ENCODE peak calls at places on chromosomes 3 and 15, in four cellular contexts. T, K, V and D are unnamed samples.

GRCh38 chr3:148992027-148992634 is 791 bp downstream of the GYG1 start:
- DNase-seq in V (no peak), T (no peak), K (no peak), D (peak; percentile 53)

GRCh38 chr3:11499144-11499543 is 144.6 kb downstream of the VGLL4 start:
- DNase-seq in K (no peak), V (peak; percentile 98), T (peak; percentile 83), D (no peak)

GRCh38 chr15:56817690-56818089 is 84.4 kb upstream of the ZNF280D start:
- DNase-seq in K (no peak), T (no peak), V (no peak), D (no peak)

GRCh38 chr3:13498354-13499060 is 18.4 kb downstream of the HDAC11 start:
- DNase-seq in K (no peak), V (peak; percentile 20), T (no peak), D (no peak)

GRCh38 chr3:33658971-33659848 is 58.8 kb downstream of the CLASP2 start:
- DNase-seq in K (peak; percentile 82), T (no peak), V (peak; percentile 88), D (peak; percentile 58)

GRCh38 chr3:184143327-184143726 is 8.2 kb downstream of the EIF2B5 start:
- DNase-seq in K (no peak), T (no peak), V (no peak), D (no peak)

GRCh38 chr15:53323197-53323596 is 436.3 kb downstream of the WDR72 start:
- DNase-seq in V (no peak), T (no peak), K (no peak), D (no peak)

GRCh38 chr3:14520149-14520548 is 20.0 kb downstream of the GRIP2 start:
- DNase-seq in K (no peak), V (no peak), T (no peak), D (no peak)

GRCh38 chr15:33022629-33023028 is 171.9 kb downstream of the FMN1 start:
- DNase-seq in V (peak; percentile 70), T (peak; percentile 31), K (no peak), D (no peak)

GRCh38 chr15:59879506-59879905 is 124.6 kb upstream of the FOXB1 start:
- DNase-seq in V (peak; percentile 59), K (no peak), T (peak; percentile 52), D (no peak)

GRCh38 chr3:27914199-27914598 is 192.1 kb upstream of the EOMES start:
- DNase-seq in T (no peak), V (no peak), K (no peak), D (no peak)

GRCh38 chr15:87129916-87130315 is 1050.2 kb downstream of the AGBL1 start:
- DNase-seq in V (no peak), K (no peak), T (no peak), D (no peak)

GRCh38 chr3:106673926-106674569 is 703.2 kb upstream of the CCDC54 start:
- DNase-seq in V (peak; percentile 47), K (no peak), T (no peak), D (no peak)

GRCh38 chr15:85766007-85766831 is 28.5 kb downstream of the KLHL25 start:
- DNase-seq in K (peak; percentile 52), V (no peak), T (no peak), D (no peak)

GRCh38 chr15:69665641-69666091 is 213.0 kb downstream of the RPLP1 start:
- DNase-seq in K (no peak), T (no peak), V (no peak), D (peak; percentile 27)

GRCh38 chr15:43769584-43770228 is 7.1 kb downstream of the ELL3 start:
- DNase-seq in T (no peak), V (peak; percentile 64), K (no peak), D (peak; percentile 59)

GRCh38 chr3:126616931-126617330 is 38.0 kb downstream of the TXNRD3 start:
- DNase-seq in T (no peak), K (no peak), V (peak; percentile 10), D (no peak)

GRCh38 chr3:188309437-188310269 is 155.7 kb downstream of the LPP start:
- DNase-seq in T (no peak), K (no peak), V (no peak), D (peak; percentile 54)

GRCh38 chr3:78868570-78868969 is 899.2 kb downstream of the ROBO1 start:
- DNase-seq in V (no peak), T (no peak), K (no peak), D (no peak)

GRCh38 chr15:100189319-100189718 is 152.5 kb downstream of the ADAMTS17 start:
- DNase-seq in K (no peak), T (no peak), V (no peak), D (no peak)

GRCh38 chr3:78724886-78725285 is 1042.9 kb downstream of the ROBO1 start:
- DNase-seq in V (no peak), K (no peak), T (no peak), D (no peak)

GRCh38 chr3:35383216-35383615 is 256.1 kb upstream of the ARPP21 start:
- DNase-seq in V (no peak), K (no peak), T (no peak), D (no peak)

GRCh38 chr3:63863150-63864007 is at the start of the genes ATXN7 and THOC7:
- DNase-seq in V (peak; percentile 38), K (peak; percentile 94), T (no peak), D (peak; percentile 85)

GRCh38 chr15:41104234-41104633 is 11.8 kb downstream of the INO80 start:
- DNase-seq in K (no peak), T (no peak), V (peak; percentile 79), D (no peak)

GRCh38 chr15:58537480-58537879 is 105.7 kb downstream of the LIPC start:
- DNase-seq in K (no peak), T (no peak), V (no peak), D (no peak)

GRCh38 chr3:149114458-149114857 is 15.0 kb upstream of the HPS3 start:
- DNase-seq in V (no peak), T (no peak), K (no peak), D (no peak)

GRCh38 chr15:68431792-68432401 is at the start of gene ITGA11:
- DNase-seq in K (peak; percentile 82), V (peak; percentile 34), T (no peak), D (peak; percentile 59)

GRCh38 chr3:16987141-16987540 is 102.4 kb downstream of the PLCL2 start:
- DNase-seq in V (no peak), K (no peak), T (no peak), D (no peak)

GRCh38 chr15:67146875-67147381 is 81.5 kb downstream of the SMAD3 start:
- DNase-seq in K (no peak), T (peak; percentile 66), V (peak; percentile 96), D (no peak)

GRCh38 chr15:70033529-70034140 is 64.1 kb downstream of the TLE3 start:
- DNase-seq in V (peak; percentile 62), K (no peak), T (peak; percentile 2), D (no peak)

GRCh38 chr3:9000041-9000440 is 36.8 kb upstream of the RAD18 start:
- DNase-seq in K (no peak), V (no peak), T (no peak), D (no peak)

GRCh38 chr3:8996216-8996615 is 32.9 kb upstream of the RAD18 start:
- DNase-seq in V (no peak), T (no peak), K (no peak), D (no peak)

GRCh38 chr3:8994226-8994625 is 31.0 kb upstream of the RAD18 start:
- DNase-seq in V (no peak), K (no peak), T (no peak), D (no peak)

GRCh38 chr3:8997151-8997550 is 33.9 kb upstream of the RAD18 start:
- DNase-seq in V (no peak), K (no peak), T (no peak), D (no peak)

GRCh38 chr3:8996681-8997121 is 33.4 kb upstream of the RAD18 start:
- DNase-seq in T (peak; percentile 41), V (peak; percentile 39), K (no peak), D (no peak)
- TF ChIP-seq CTCF in T (peak; percentile 61), V (peak; percentile 16), K (no peak), D (no peak)

GRCh38 chr15:98174286-98174685 is 213.8 kb downstream of the ARRDC4 start:
- DNase-seq in T (no peak), K (no peak), V (no peak), D (no peak)
- TF ChIP-seq CTCF in T (no peak), K (no peak), V (no peak), D (no peak)

DNA sequence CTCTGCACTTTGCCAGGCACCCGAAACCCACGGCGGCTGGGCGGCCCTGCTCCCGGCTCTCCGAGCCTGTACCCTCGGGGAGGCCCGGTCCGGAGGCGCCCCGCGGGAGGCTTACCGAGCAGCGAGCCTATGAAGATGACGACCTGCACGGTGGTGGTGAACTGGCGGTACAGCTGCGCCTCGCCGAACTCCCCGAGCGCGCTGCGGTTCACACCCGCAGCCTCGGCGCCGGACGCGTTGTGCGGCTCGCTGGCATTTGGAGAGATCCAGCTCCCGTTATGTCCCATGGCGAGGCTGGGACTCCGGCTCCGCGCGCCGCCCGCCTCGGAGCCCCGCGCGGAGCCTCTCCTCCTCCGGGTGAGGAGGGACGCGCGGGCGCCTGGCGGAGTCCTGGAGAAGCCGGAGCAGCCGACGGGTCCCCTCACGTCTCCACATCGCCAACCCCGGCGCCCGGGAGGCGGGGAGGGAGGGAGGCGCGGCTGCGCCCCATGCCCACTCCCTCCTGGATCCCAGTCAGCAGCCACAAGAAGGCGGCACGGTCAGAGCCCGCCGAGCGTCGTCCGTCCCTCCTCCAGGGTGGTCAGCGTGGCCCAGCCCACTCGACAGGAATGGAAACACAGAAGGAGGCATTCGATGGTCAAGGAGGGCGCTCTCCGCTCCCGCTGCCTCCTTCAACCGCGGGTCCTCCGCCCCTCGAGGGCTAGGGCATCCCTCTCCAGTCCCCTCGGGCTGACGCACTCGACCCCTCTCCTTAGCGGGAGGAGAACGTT is at the start of gene GPR176:
- DNase-seq in K (peak; percentile 86), T (peak; percentile 69), V (peak; percentile 84), D (peak; percentile 52)
- TF ChIP-seq CTCF in K (no peak), T (peak; percentile 7), V (no peak), D (no peak)

GRCh38 chr3:59143447-59143846 is 93.6 kb upstream of the CFAP20DC start:
- DNase-seq in K (no peak), V (no peak), T (no peak), D (no peak)
- TF ChIP-seq CTCF in K (no peak), V (no peak), T (peak; percentile 15), D (no peak)

GRCh38 chr3:142952272-142953193 is 10.9 kb downstream of the PAQR9 start:
- DNase-seq in V (no peak), T (no peak), K (no peak), D (no peak)
- TF ChIP-seq CTCF in V (no peak), T (no peak), K (no peak), D (no peak)